ENCODE peak calls at places on chromosomes 7 and 10, in seven cellular contexts. C is A549; O is stimulated activated CD8-positive, alpha-beta memory T cell treated with anti-CD3 and anti-CD28 coated beads, Interleukin-7, amount 100 ng/mL, for 1 hour; Z is nephron progenitor cell; G is activated T-helper 1 cell treated with Interleukin-2 at 50 U/mL for 16 hours; Q is mammary epithelial cell; I is putamen. J is an unnamed sample.
A peak's percentile ranks its signal among the peaks of the same experiment; 100 is the strongest.

GRCh38 chr10:124510536-124511158 is 49.0 kb downstream of the LHPP start:
- DNase-seq in G (no peak), I (no peak), Z (no peak), C (no peak), O (no peak), Q (no peak), J (no peak)

GRCh38 chr7:155483868-155484325 is 26.0 kb downstream of the EN2 start:
- DNase-seq in C (no peak), O (no peak), Z (no peak), Q (peak; percentile 66), I (no peak), G (no peak), J (peak; percentile 31)

GRCh38 chr10:97454330-97455036 is 8.5 kb downstream of the ZDHHC16 start:
- DNase-seq in G (no peak), Q (peak; percentile 35), Z (no peak), I (no peak), O (no peak), C (no peak), J (peak; percentile 43)

GRCh38 chr10:15163261-15163864 is 5.1 kb downstream of the NMT2 start:
- DNase-seq in G (no peak), I (no peak), O (no peak), Q (no peak), C (no peak), Z (no peak), J (no peak)

GRCh38 chr7:91288208-91288824 is 24.1 kb downstream of the FZD1 start:
- DNase-seq in Q (peak; percentile 12), Z (peak; percentile 29), C (no peak), G (no peak), I (peak; percentile 22), O (no peak), J (peak; percentile 67)

GRCh38 chr7:116393654-116394053 is 105.9 kb upstream of the CAV2 start:
- DNase-seq in C (no peak), I (no peak), O (no peak), G (no peak), Z (no peak), Q (peak; percentile 71), J (peak; percentile 8)

GRCh38 chr10:119367841-119368549 is 160.6 kb downstream of the GRK5 start:
- DNase-seq in C (no peak), Z (no peak), O (no peak), G (no peak), Q (no peak), I (no peak), J (no peak)

GRCh38 chr7:85851571-85852193 is 664.8 kb upstream of the SEMA3D start:
- DNase-seq in I (peak; percentile 13), C (peak; percentile 10), Z (no peak), O (no peak), G (no peak), Q (peak; percentile 13), J (peak; percentile 43)

GRCh38 chr10:22750131-22750530 is 35.8 kb upstream of the PIP4K2A start:
- DNase-seq in Q (no peak), Z (no peak), I (no peak), O (no peak), C (no peak), G (no peak), J (no peak)

GRCh38 chr7:20238754-20239324 is 21.7 kb upstream of the MACC1 start:
- DNase-seq in G (no peak), Q (peak; percentile 90), Z (no peak), C (no peak), I (no peak), O (no peak), J (peak; percentile 42)

GRCh38 chr7:104814671-104815400 is 199.2 kb upstream of the KMT2E start:
- DNase-seq in I (no peak), G (no peak), Q (no peak), Z (no peak), C (no peak), O (no peak), J (peak; percentile 37)

GRCh38 chr10:15121707-15122106 is 24.6 kb downstream of the RPP38 start:
- DNase-seq in C (no peak), Q (no peak), G (no peak), I (no peak), O (no peak), Z (no peak), J (no peak)

GRCh38 chr7:99707096-99707495 is 27.3 kb upstream of the CYP3A5 start:
- DNase-seq in C (no peak), G (no peak), O (no peak), I (no peak), Z (no peak), Q (peak; percentile 34), J (no peak)

GRCh38 chr10:22427890-22428571 is 82.7 kb downstream of the SPAG6 start:
- DNase-seq in Q (peak; percentile 90), Z (no peak), O (no peak), G (no peak), I (no peak), C (peak; percentile 52), J (no peak)

GRCh38 chr7:117114272-117114671 is 161.0 kb downstream of the ST7 start:
- DNase-seq in I (no peak), Z (no peak), G (no peak), C (no peak), Q (no peak), O (no peak), J (no peak)

GRCh38 chr10:22333167-22333566 is 12.1 kb upstream of the SPAG6 start:
- DNase-seq in Q (no peak), G (no peak), I (no peak), C (no peak), O (no peak), Z (no peak), J (no peak)

GRCh38 chr10:88810196-88810961 is 7.8 kb downstream of the LIPM start:
- DNase-seq in G (no peak), I (peak; percentile 17), O (no peak), Q (peak; percentile 65), C (peak; percentile 31), Z (peak; percentile 22), J (peak; percentile 53)

GRCh38 chr7:4675771-4676373 is 6.2 kb upstream of the FOXK1 start:
- DNase-seq in C (no peak), Z (no peak), G (no peak), O (no peak), Q (no peak), I (no peak), J (no peak)

GRCh38 chr7:151310578-151310977 is 31.0 kb upstream of the NUB1 start:
- DNase-seq in C (peak; percentile 37), G (no peak), I (no peak), Z (no peak), Q (no peak), O (no peak), J (no peak)

GRCh38 chr7:64951250-64951848 is 39.5 kb downstream of the ZNF117 start:
- DNase-seq in C (peak; percentile 3), O (no peak), I (peak; percentile 32), G (no peak), Z (no peak), Q (peak; percentile 34), J (peak; percentile 70)

GRCh38 chr10:44981172-44982113 is 2.8 kb upstream of the DEPP1 start:
- DNase-seq in C (peak; percentile 63), Q (peak; percentile 88), G (no peak), Z (no peak), I (no peak), O (no peak), J (no peak)

GRCh38 chr7:2610466-2610865 is 21.3 kb upstream of the TTYH3 start:
- DNase-seq in I (no peak), O (no peak), Z (no peak), Q (no peak), G (no peak), C (no peak), J (no peak)

GRCh38 chr10:129586897-129587443 is 119.9 kb downstream of the MGMT start:
- DNase-seq in C (no peak), Q (no peak), O (no peak), G (no peak), I (no peak), Z (no peak), J (no peak)

GRCh38 chr7:5226921-5227785 is 37.1 kb downstream of the WIPI2 start:
- DNase-seq in G (no peak), C (no peak), Z (no peak), O (no peak), I (no peak), Q (no peak), J (no peak)

GRCh38 chr10:51162002-51162401 is 87.7 kb downstream of the PRKG1 start:
- DNase-seq in I (no peak), G (no peak), Z (peak; percentile 23), C (no peak), O (no peak), Q (no peak), J (peak; percentile 39)

GRCh38 chr10:97185326-97186058 is at the start of gene SLIT1:
- DNase-seq in Z (peak; percentile 72), G (no peak), C (no peak), O (no peak), I (no peak), Q (no peak), J (peak; percentile 48)

GRCh38 chr7:91267558-91267955 is 3.3 kb downstream of the FZD1 start:
- DNase-seq in Z (no peak), I (no peak), C (no peak), O (no peak), G (no peak), Q (peak; percentile 44), J (no peak)

GRCh38 chr7:74049997-74050798 is 22.2 kb downstream of the ELN start:
- DNase-seq in G (no peak), C (no peak), Z (no peak), Q (no peak), I (no peak), O (no peak), J (no peak)

GRCh38 chr7:141351175-141351574 is 200.0 kb upstream of the AGK start:
- DNase-seq in O (no peak), Z (no peak), C (no peak), G (no peak), I (no peak), Q (no peak), J (no peak)

GRCh38 chr7:19442016-19442785 is 266.6 kb downstream of the POLR1F start:
- DNase-seq in O (no peak), C (peak; percentile 3), I (no peak), Z (peak; percentile 8), Q (peak; percentile 26), G (no peak), J (no peak)

GRCh38 chr10:52779541-52780390 is 7.2 kb upstream of the MBL2 start:
- DNase-seq in Q (peak; percentile 37), C (peak; percentile 60), G (no peak), Z (peak; percentile 93), O (no peak), I (peak; percentile 25), J (peak; percentile 68)

GRCh38 chr10:130377986-130378545 is 241.9 kb downstream of the GLRX3 start:
- DNase-seq in G (no peak), I (no peak), C (no peak), O (no peak), Q (no peak), Z (peak; percentile 26), J (no peak)

GRCh38 chr7:148304456-148304855 is 286.1 kb upstream of the C7orf33 start:
- DNase-seq in Z (no peak), G (no peak), O (no peak), I (no peak), Q (no peak), C (no peak), J (no peak)

GRCh38 chr7:139594911-139595476 is 71.5 kb downstream of the CLEC2L start:
- DNase-seq in C (no peak), I (no peak), O (no peak), Z (no peak), Q (no peak), G (no peak), J (no peak)